ENCODE peak calls at places on chromosomes 11 and 22, in four cellular contexts. D, M, J and C are unnamed samples.

GRCh38 chr11:44235765-44236201 is 74.2 kb downstream of the ALX4 start:
- DNase-seq in D (no peak), J (no peak), M (no peak), C (no peak)

GRCh38 chr11:121231576-121232278 is 60.8 kb upstream of the SC5D start:
- DNase-seq in D (peak; percentile 23), M (no peak), J (peak; percentile 45), C (no peak)

GRCh38 chr11:3106736-3107524 is 49.7 kb upstream of the CARS1 start:
- DNase-seq in M (peak; percentile 67), J (no peak), D (no peak), C (no peak)

GRCh38 chr11:12175694-12176241 is 65.4 kb downstream of the MICAL2 start:
- DNase-seq in D (no peak), M (no peak), J (no peak), C (no peak)

GRCh38 chr22:27460596-27461347 is 340.8 kb downstream of the MN1 start:
- DNase-seq in M (no peak), J (peak; percentile 34), D (peak; percentile 36), C (no peak)

GRCh38 chr22:44567846-44568493 is 69.9 kb upstream of the RTL6 start:
- DNase-seq in D (no peak), J (peak; percentile 34), M (peak; percentile 36), C (no peak)

GRCh38 chr11:78957481-78958245 is 383.0 kb upstream of the NARS2 start:
- DNase-seq in D (no peak), J (no peak), M (no peak), C (no peak)

GRCh38 chr22:19086944-19087343 is 35.3 kb downstream of the DGCR2 start:
- DNase-seq in D (no peak), J (no peak), M (no peak), C (no peak)

GRCh38 chr11:76800466-76801200 is 17.5 kb downstream of the TSKU start:
- DNase-seq in J (no peak), D (no peak), M (peak; percentile 42), C (peak; percentile 25)

GRCh38 chr11:65891180-65892136 is 985 bp downstream of the CCDC85B start:
- DNase-seq in D (peak; percentile 64), J (peak; percentile 49), M (no peak), C (peak; percentile 87)

GRCh38 chr11:75233688-75234295 is 6.8 kb upstream of the TPBGL start:
- DNase-seq in J (peak; percentile 46), M (peak; percentile 64), D (no peak), C (no peak)

GRCh38 chr11:48020092-48020755 is 39.9 kb downstream of the PTPRJ start:
- DNase-seq in J (no peak), M (no peak), D (no peak), C (no peak)

GRCh38 chr11:68019486-68019885 is 9.4 kb downstream of the ALDH3B1 start:
- DNase-seq in M (no peak), J (no peak), D (no peak), C (no peak)

GRCh38 chr11:20154381-20154780 is 5.9 kb downstream of the DBX1 start:
- DNase-seq in D (no peak), J (no peak), M (no peak), C (no peak)
- TF ChIP-seq CTCF in D (no peak), J (no peak), M (no peak), C (no peak)

DNA sequence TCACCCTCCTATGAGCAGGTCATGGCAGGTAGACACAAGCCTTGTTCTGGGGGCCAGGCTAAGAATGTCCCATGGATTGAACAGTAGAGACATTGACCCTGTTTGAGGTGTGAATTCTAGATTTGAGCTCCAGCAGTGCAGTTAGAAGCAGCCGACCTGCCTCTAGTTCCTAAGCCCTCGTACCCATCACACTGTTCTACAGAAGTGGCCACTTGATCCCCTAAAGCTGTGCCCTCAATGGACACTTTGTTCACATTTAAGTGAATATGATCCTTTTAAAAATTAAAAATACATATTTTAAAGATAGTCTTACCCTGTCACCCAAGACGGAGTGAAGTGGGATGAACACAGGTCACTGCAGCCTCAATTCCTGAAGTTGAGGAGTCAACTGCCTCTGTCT is 122.0 kb downstream of the MED15 start:
- DNase-seq in M (no peak), D (no peak), J (no peak), C (no peak)
- TF ChIP-seq CTCF in M (no peak), D (no peak), J (no peak), C (no peak)

GRCh38 chr11:128615612-128616011 is 28.3 kb upstream of the ETS1 start:
- DNase-seq in M (no peak), J (no peak), D (no peak), C (no peak)
- TF ChIP-seq CTCF in M (no peak), J (no peak), D (no peak), C (no peak)

GRCh38 chr11:4991066-4991465 is 3.6 kb upstream of the OR51L1 start:
- DNase-seq in M (no peak), J (no peak), D (no peak), C (no peak)
- TF ChIP-seq CTCF in M (peak; percentile 22), J (no peak), D (peak; percentile 31), C (peak; percentile 23)

GRCh38 chr11:130509942-130510341 is 61.5 kb downstream of the ADAMTS15 start:
- DNase-seq in M (no peak), J (no peak), D (no peak), C (no peak)
- TF ChIP-seq CTCF in M (no peak), J (no peak), D (no peak), C (no peak)

GRCh38 chr11:122815900-122816299 is 22.4 kb upstream of the CRTAM start:
- DNase-seq in J (no peak), M (no peak), D (no peak), C (no peak)

GRCh38 chr11:122812612-122813011 is 25.7 kb upstream of the CRTAM start:
- DNase-seq in M (no peak), D (no peak), J (no peak), C (no peak)

GRCh38 chr11:122813176-122813917 is 25.0 kb upstream of the CRTAM start:
- DNase-seq in M (no peak), J (no peak), D (no peak), C (no peak)

GRCh38 chr11:122816701-122817100 is 21.6 kb upstream of the CRTAM start:
- DNase-seq in J (no peak), D (no peak), M (no peak), C (no peak)

DNA sequence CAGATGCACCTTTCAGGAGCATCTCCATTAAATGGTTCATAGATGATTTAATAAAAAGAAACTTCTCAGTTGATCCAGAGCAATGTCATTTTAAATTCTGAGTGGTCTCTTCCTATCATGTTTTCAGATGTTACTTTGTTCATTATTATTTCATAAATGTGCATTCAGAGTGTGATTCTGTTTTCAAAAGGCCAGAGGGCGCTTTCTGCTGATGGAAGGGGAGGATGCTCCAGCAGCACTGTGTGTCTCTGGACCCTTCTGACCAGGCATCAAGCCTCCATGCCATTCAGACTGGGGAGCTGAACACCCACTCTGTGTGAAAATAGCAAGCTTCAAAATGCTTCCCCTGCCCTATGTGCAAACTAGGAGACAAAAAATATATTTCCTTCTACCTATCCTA is 23.9 kb upstream of the CRTAM start:
- DNase-seq in M (no peak), J (no peak), D (no peak), C (no peak)
- TF ChIP-seq CTCF in M (peak; percentile 30), J (no peak), D (no peak), C (peak; percentile 18)

GRCh38 chr22:24559471-24559870 is 3.7 kb downstream of the SNRPD3 start:
- DNase-seq in J (no peak), D (no peak), M (no peak), C (no peak)
- TF ChIP-seq CTCF in J (no peak), D (no peak), M (no peak), C (no peak)